ENCODE peak calls at places on chromosomes 3 and 15, in six cellular contexts. B, Z, N, S, F and C are unnamed samples.

GRCh38 chr3:50226888-50227389 is 9.1 kb upstream of the GNAI2 start:
- DNase-seq in B (no peak), N (peak; percentile 72), S (peak; percentile 60), Z (peak; percentile 69), F (no peak), C (peak; percentile 41)

GRCh38 chr3:180059351-180059750 is 22.6 kb upstream of the PEX5L start:
- DNase-seq in F (no peak), B (peak; percentile 58), Z (no peak), S (peak; percentile 61), N (no peak), C (no peak)

GRCh38 chr3:50674349-50675178 is at the start of gene DOCK3:
- DNase-seq in F (peak; percentile 41), S (peak; percentile 60), B (no peak), Z (peak; percentile 30), N (peak; percentile 80), C (no peak)

GRCh38 chr15:66580643-66581042 is 14.8 kb upstream of the LCTL start:
- DNase-seq in S (no peak), F (peak; percentile 54), N (peak; percentile 83), Z (peak; percentile 8), B (no peak), C (no peak)

GRCh38 chr15:70492240-70493177 is 270.8 kb downstream of the UACA start:
- DNase-seq in Z (peak; percentile 43), N (peak; percentile 66), F (peak; percentile 70), B (no peak), S (peak; percentile 88), C (peak; percentile 86)

GRCh38 chr3:160577551-160578195 is 12.3 kb upstream of the KPNA4 start:
- DNase-seq in B (no peak), F (no peak), N (no peak), Z (no peak), S (peak; percentile 85), C (peak; percentile 66)

GRCh38 chr3:146218880-146219866 is 31.7 kb downstream of the PLSCR4 start:
- DNase-seq in N (no peak), F (peak; percentile 31), B (peak; percentile 39), Z (no peak), S (peak; percentile 70), C (peak; percentile 80)

GRCh38 chr3:156725706-156726105 is 51.3 kb downstream of the TIPARP start:
- DNase-seq in Z (no peak), B (no peak), F (no peak), S (peak; percentile 13), N (no peak), C (peak; percentile 56)

GRCh38 chr15:68572921-68573320 is 5.9 kb upstream of the CORO2B start:
- DNase-seq in B (no peak), Z (no peak), N (peak; percentile 19), F (no peak), S (no peak), C (no peak)

GRCh38 chr3:113623324-113623723 is 73.1 kb downstream of the USF3 start:
- DNase-seq in F (no peak), N (no peak), S (no peak), B (no peak), Z (no peak), C (no peak)

GRCh38 chr3:167742338-167742737 is 6.8 kb downstream of the SERPINI1 start:
- DNase-seq in Z (no peak), N (no peak), S (no peak), B (no peak), F (no peak), C (no peak)

GRCh38 chr15:25186411-25186810 is 231.6 kb downstream of the SNRPN start:
- DNase-seq in B (no peak), F (peak; percentile 20), S (no peak), Z (no peak), N (peak; percentile 19), C (no peak)

GRCh38 chr3:46463120-46463867 is 1.4 kb downstream of the LTF start:
- DNase-seq in Z (no peak), B (no peak), N (no peak), S (no peak), F (peak; percentile 78), C (no peak)

GRCh38 chr15:38554354-38554753 is 10.3 kb downstream of the RASGRP1 start:
- DNase-seq in B (no peak), F (no peak), N (no peak), S (no peak), Z (no peak), C (no peak)

GRCh38 chr15:32028921-32029320 is 1.4 kb upstream of the CHRNA7 start:
- DNase-seq in B (no peak), Z (no peak), N (no peak), S (no peak), F (no peak), C (no peak)

GRCh38 chr3:106386050-106386449 is 517.2 kb upstream of the CBLB start:
- DNase-seq in F (no peak), B (no peak), Z (no peak), N (no peak), S (no peak), C (no peak)

GRCh38 chr3:8784676-8785435 is 15.4 kb upstream of the OXTR start:
- DNase-seq in B (no peak), F (no peak), S (no peak), N (no peak), Z (peak; percentile 7), C (no peak)

GRCh38 chr3:50675179-50676030 is 678 bp downstream of the DOCK3 start:
- DNase-seq in S (no peak), F (peak; percentile 47), B (no peak), N (peak; percentile 64), Z (peak; percentile 77), C (no peak)

GRCh38 chr15:52728899-52729298 is 49.7 kb upstream of the ATOSA start:
- DNase-seq in F (no peak), Z (no peak), S (peak; percentile 67), B (peak; percentile 29), N (no peak), C (no peak)

GRCh38 chr15:52218816-52219215 is 27.6 kb upstream of the GNB5 start:
- DNase-seq in Z (no peak), S (no peak), F (no peak), N (no peak), B (no peak), C (no peak)

GRCh38 chr3:194522579-194523046 is 35.8 kb upstream of the ATP13A3 start:
- DNase-seq in N (no peak), S (peak; percentile 82), F (no peak), B (peak; percentile 37), Z (no peak), C (no peak)